ENCODE peak calls at places on chromosome 13, in four cellular contexts. O, E, K and W are unnamed samples.

GRCh38 chr13:86383561-86383960 is 584.3 kb upstream of the SLITRK6 start:
- DNase-seq in O (no peak), E (no peak), K (no peak), W (no peak)

GRCh38 chr13:75959861-75960481 is 323.8 kb downstream of the LMO7 start:
- DNase-seq in O (no peak), E (no peak), K (no peak), W (peak; percentile 2)

GRCh38 chr13:76023644-76024043 is 387.5 kb downstream of the LMO7 start:
- DNase-seq in O (no peak), E (no peak), K (no peak), W (peak; percentile 8)

GRCh38 chr13:60226507-60226906 is 62.8 kb upstream of the DIAPH3 start:
- DNase-seq in O (peak; percentile 25), E (peak; percentile 2), K (peak; percentile 20), W (peak; percentile 6)

GRCh38 chr13:80363890-80364503 is 23.1 kb upstream of the SPRY2 start:
- DNase-seq in O (peak; percentile 69), E (no peak), K (peak; percentile 23), W (peak; percentile 62)

GRCh38 chr13:94599877-94600276 is 1.8 kb upstream of the GPR180 start:
- DNase-seq in O (no peak), E (no peak), K (no peak), W (no peak)

GRCh38 chr13:34765446-34766180 is 176.5 kb upstream of the NBEA start:
- DNase-seq in O (no peak), E (no peak), K (no peak), W (no peak)

GRCh38 chr13:113560645-113561416 is 23.7 kb upstream of the TFDP1 start:
- DNase-seq in O (no peak), E (no peak), K (no peak), W (no peak)

GRCh38 chr13:45108716-45109706 is 11.3 kb upstream of the GTF2F2 start:
- DNase-seq in O (no peak), E (no peak), K (peak; percentile 77), W (peak; percentile 88)

GRCh38 chr13:34853161-34853560 is 88.9 kb upstream of the NBEA start:
- DNase-seq in O (no peak), E (no peak), K (no peak), W (no peak)

GRCh38 chr13:28659611-28659970 is 661 bp downstream of the POMP start:
- DNase-seq in O (peak; percentile 75), E (no peak), K (peak; percentile 63), W (peak; percentile 52)

GRCh38 chr13:50126378-50127016 is 111.3 kb downstream of the KCNRG start:
- DNase-seq in O (peak; percentile 53), E (no peak), K (peak; percentile 35), W (peak; percentile 52)

GRCh38 chr13:99356216-99357089 is 49.3 kb upstream of the GPR183 start:
- DNase-seq in O (peak; percentile 72), E (no peak), K (peak; percentile 89), W (peak; percentile 92)

GRCh38 chr13:82116422-82116989 is 1765.8 kb downstream of the SLITRK1 start:
- DNase-seq in O (no peak), E (no peak), K (no peak), W (no peak)

GRCh38 chr13:113397606-113398425 is 33.9 kb upstream of the GRTP1 start:
- DNase-seq in O (no peak), E (no peak), K (no peak), W (no peak)

GRCh38 chr13:94559201-94559795 is 36.7 kb downstream of the TGDS start:
- DNase-seq in O (no peak), E (no peak), K (no peak), W (no peak)

GRCh38 chr13:27349458-27349857 is 75.0 kb upstream of the GTF3A start:
- DNase-seq in O (peak; percentile 79), E (no peak), K (no peak), W (no peak)

GRCh38 chr13:83184819-83185218 is 697.5 kb downstream of the SLITRK1 start:
- DNase-seq in O (peak; percentile 65), E (peak; percentile 15), K (no peak), W (peak; percentile 8)

GRCh38 chr13:75222031-75222430 is 259.9 kb downstream of the TBC1D4 start:
- DNase-seq in O (peak; percentile 85), E (peak; percentile 46), K (no peak), W (peak; percentile 24)

GRCh38 chr13:53198699-53199098 is 170.1 kb downstream of the OLFM4 start:
- DNase-seq in O (no peak), E (no peak), K (no peak), W (no peak)

GRCh38 chr13:48006396-48006795 is 5.3 kb upstream of the SUCLA2 start:
- DNase-seq in O (no peak), E (no peak), K (no peak), W (no peak)

GRCh38 chr13:111977184-111977516 is 89.8 kb upstream of the SOX1 start:
- DNase-seq in O (no peak), E (no peak), K (no peak), W (no peak)

GRCh38 chr13:29676535-29676934 is 81.0 kb upstream of the SLC7A1 start:
- DNase-seq in O (peak; percentile 57), E (no peak), K (no peak), W (peak; percentile 9)

GRCh38 chr13:103030776-103031175 is 35.4 kb downstream of the SLC10A2 start:
- DNase-seq in O (no peak), E (no peak), K (no peak), W (no peak)

GRCh38 chr13:36248700-36249099 is 34.3 kb upstream of the SOHLH2 start:
- DNase-seq in O (no peak), E (no peak), K (no peak), W (no peak)

GRCh38 chr13:62185631-62186256 is 770.1 kb upstream of the PCDH20 start:
- DNase-seq in O (no peak), E (no peak), K (no peak), W (no peak)

GRCh38 chr13:33472446-33472845 is 186.9 kb upstream of the STARD13 start:
- DNase-seq in O (no peak), E (no peak), K (no peak), W (no peak)

GRCh38 chr13:30119476-30119875 is 187.9 kb downstream of the KATNAL1 start:
- DNase-seq in O (peak; percentile 83), E (no peak), K (peak; percentile 34), W (peak; percentile 69)

GRCh38 chr13:95023405-95023804 is 277.8 kb downstream of the ABCC4 start:
- DNase-seq in O (no peak), E (no peak), K (no peak), W (no peak)

GRCh38 chr13:82436099-82436585 is 1446.1 kb downstream of the SLITRK1 start:
- DNase-seq in O (no peak), E (no peak), K (no peak), W (no peak)

GRCh38 chr13:43908156-43909126 is 28.7 kb downstream of the LACC1 start:
- DNase-seq in O (peak; percentile 69), E (peak; percentile 46), K (peak; percentile 34), W (peak; percentile 90)

GRCh38 chr13:73952683-73953082 is 181.5 kb downstream of the KLF12 start:
- DNase-seq in O (no peak), E (no peak), K (no peak), W (no peak)

GRCh38 chr13:23865898-23866297 is 23.3 kb downstream of the MIPEP start:
- DNase-seq in O (no peak), E (no peak), K (peak; percentile 53), W (no peak)

GRCh38 chr13:79833972-79834371 is 353.0 kb downstream of the NDFIP2 start:
- DNase-seq in O (no peak), E (no peak), K (no peak), W (no peak)

GRCh38 chr13:76723551-76724232 is 162.5 kb downstream of the KCTD12 start:
- DNase-seq in O (peak; percentile 96), E (peak; percentile 42), K (peak; percentile 56), W (peak; percentile 85)

GRCh38 chr13:23510544-23510916 is 59.7 kb upstream of the TNFRSF19 start:
- DNase-seq in O (peak; percentile 49), E (no peak), K (no peak), W (no peak)

GRCh38 chr13:50589651-50590054 is 253.8 kb downstream of the DLEU7 start:
- DNase-seq in O (peak; percentile 87), E (peak; percentile 56), K (no peak), W (peak; percentile 90)

GRCh38 chr13:40968416-40969000 is 50.6 kb downstream of the ELF1 start:
- DNase-seq in O (peak; percentile 40), E (no peak), K (no peak), W (no peak)
- TF ChIP-seq CTCF in O (no peak), E (no peak), K (no peak), W (no peak)

GRCh38 chr13:31227870-31228269 is 28.1 kb downstream of the B3GLCT start:
- DNase-seq in O (no peak), E (no peak), K (no peak), W (no peak)
- H3K4me3 ChIP-seq in O (no peak overlapping the region), E (no peak overlapping the region), K (no peak overlapping the region), W (no peak overlapping the region)

DNA sequence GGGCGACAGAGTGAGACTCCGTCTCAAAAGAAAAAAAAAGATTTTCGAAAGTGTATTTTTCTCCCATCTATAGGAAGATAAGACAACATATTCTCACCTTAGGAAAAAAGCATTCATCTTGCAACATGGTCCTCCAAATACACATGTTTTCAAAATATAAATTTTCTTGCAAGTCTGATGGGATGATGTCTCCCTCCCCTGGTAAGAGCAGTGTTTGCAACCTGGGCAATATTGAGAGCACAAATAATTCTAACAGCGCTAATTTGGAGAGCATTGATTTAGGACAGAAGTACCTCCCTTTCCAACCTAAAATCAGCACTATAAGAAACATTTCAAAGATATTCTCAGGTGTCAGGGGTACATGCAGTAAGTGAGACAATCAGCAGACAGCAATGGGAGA is 61.0 kb upstream of the SHISA2 start:
- DNase-seq in O (no peak), E (no peak), K (no peak), W (no peak)
- TF ChIP-seq CTCF in O (no peak), E (peak; percentile 34), K (no peak), W (peak; percentile 32)

GRCh38 chr13:88617176-88617575 is 946.0 kb downstream of the SLITRK5 start:
- DNase-seq in O (no peak), E (peak; percentile 34), K (no peak), W (no peak)
- H3K4me3 ChIP-seq in O (no peak overlapping the region), E (no peak overlapping the region), K (no peak overlapping the region), W (no peak overlapping the region)

GRCh38 chr13:107650081-107650701 is 565.1 kb downstream of the LIG4 start:
- DNase-seq in O (peak; percentile 50), E (peak; percentile 10), K (peak; percentile 65), W (peak; percentile 67)
- TF ChIP-seq CTCF in O (peak; percentile 73), E (peak; percentile 96), K (peak; percentile 93), W (peak; percentile 93)